ENCODE peak calls at places on chromosomes 16 and 17, in six cellular contexts. One of them, this sample, is unnamed.

GRCh38 chr16:14119799-14120198 is 48.7 kb downstream of the MRTFB start:
- DNase-seq in heart left ventricle: no peak
- DNase-seq in testis: no peak
- DNase-seq in Calu3: no peak
- DNase-seq in left ventricle myocardium inferior: no peak
- DNase-seq in ascending aorta: no peak
- DNase-seq in this sample: no peak

GRCh38 chr16:24848065-24848464 is 2.3 kb downstream of the SLC5A11 start:
- DNase-seq in heart left ventricle: no peak
- DNase-seq in testis: no peak
- DNase-seq in Calu3: peak; percentile 65
- DNase-seq in left ventricle myocardium inferior: no peak
- DNase-seq in ascending aorta: no peak
- DNase-seq in this sample: no peak

GRCh38 chr17:49746791-49747490 is 17.0 kb downstream of the FAM117A start:
- DNase-seq in heart left ventricle: no peak
- DNase-seq in testis: no peak
- DNase-seq in Calu3: no peak
- DNase-seq in left ventricle myocardium inferior: no peak
- DNase-seq in ascending aorta: no peak
- DNase-seq in this sample: no peak

GRCh38 chr17:65678534-65678933 is 117.1 kb upstream of the AXIN2 start:
- DNase-seq in heart left ventricle: no peak
- DNase-seq in testis: no peak
- DNase-seq in Calu3: no peak
- DNase-seq in left ventricle myocardium inferior: no peak
- DNase-seq in ascending aorta: no peak
- DNase-seq in this sample: no peak

GRCh38 chr17:83064732-83065659 is 14.4 kb upstream of the METRNL start:
- DNase-seq in heart left ventricle: peak; percentile 31
- DNase-seq in testis: peak; percentile 10
- DNase-seq in Calu3: peak; percentile 68
- DNase-seq in left ventricle myocardium inferior: peak; percentile 38
- DNase-seq in ascending aorta: no peak
- DNase-seq in this sample: peak; percentile 63

GRCh38 chr16:72786606-72787005 is 261.3 kb downstream of the ZFHX3 start:
- DNase-seq in heart left ventricle: no peak
- DNase-seq in testis: peak; percentile 40
- DNase-seq in Calu3: no peak
- DNase-seq in left ventricle myocardium inferior: no peak
- DNase-seq in ascending aorta: no peak
- DNase-seq in this sample: no peak

GRCh38 chr17:78375401-78376079 is 2.9 kb upstream of the PGS1 start:
- DNase-seq in heart left ventricle: no peak
- DNase-seq in testis: no peak
- DNase-seq in Calu3: no peak
- DNase-seq in left ventricle myocardium inferior: no peak
- DNase-seq in ascending aorta: peak; percentile 35
- DNase-seq in this sample: no peak

GRCh38 chr16:46908540-46909372 is 24.6 kb downstream of the GPT2 start:
- DNase-seq in heart left ventricle: no peak
- DNase-seq in testis: peak; percentile 75
- DNase-seq in Calu3: peak; percentile 72
- DNase-seq in left ventricle myocardium inferior: no peak
- DNase-seq in ascending aorta: no peak
- DNase-seq in this sample: no peak

GRCh38 chr17:17063546-17064122 is 21.4 kb downstream of the MPRIP start:
- DNase-seq in heart left ventricle: peak; percentile 58
- DNase-seq in testis: peak; percentile 70
- DNase-seq in Calu3: no peak
- DNase-seq in left ventricle myocardium inferior: peak; percentile 61
- DNase-seq in ascending aorta: no peak
- DNase-seq in this sample: peak; percentile 71

GRCh38 chr17:19411641-19412040 is 609 bp downstream of the RNF112 start:
- DNase-seq in heart left ventricle: no peak
- DNase-seq in testis: no peak
- DNase-seq in Calu3: no peak
- DNase-seq in left ventricle myocardium inferior: no peak
- DNase-seq in ascending aorta: no peak
- DNase-seq in this sample: no peak

GRCh38 chr16:3780570-3780969 is 63.2 kb upstream of the TRAP1 start:
- DNase-seq in heart left ventricle: no peak
- DNase-seq in testis: no peak
- DNase-seq in Calu3: no peak
- DNase-seq in left ventricle myocardium inferior: no peak
- DNase-seq in ascending aorta: no peak
- DNase-seq in this sample: no peak

GRCh38 chr16:86732621-86733297 is 154.4 kb downstream of the FOXL1 start:
- DNase-seq in heart left ventricle: no peak
- DNase-seq in testis: no peak
- DNase-seq in Calu3: no peak
- DNase-seq in left ventricle myocardium inferior: no peak
- DNase-seq in ascending aorta: no peak
- DNase-seq in this sample: no peak

GRCh38 chr16:73735018-73735417 is 561.6 kb upstream of the PSMD7 start:
- DNase-seq in heart left ventricle: no peak
- DNase-seq in testis: no peak
- DNase-seq in Calu3: peak; percentile 42
- DNase-seq in left ventricle myocardium inferior: no peak
- DNase-seq in ascending aorta: no peak
- DNase-seq in this sample: no peak

GRCh38 chr17:75315541-75316243 is 26.5 kb upstream of the SLC25A19 start:
- DNase-seq in heart left ventricle: no peak
- DNase-seq in testis: no peak
- DNase-seq in Calu3: no peak
- DNase-seq in left ventricle myocardium inferior: no peak
- DNase-seq in ascending aorta: no peak
- DNase-seq in this sample: no peak

This sample was measured in left ventricle myocardium superior.